ENCODE peak calls at places on chromosomes 4 and X, in four cellular contexts. One of them, this sample, is unnamed.

GRCh38 chr4:86043755-86044592 is 315.9 kb downstream of the MAPK10 start:
- DNase-seq in K562: peak
- DNase-seq in tibial nerve: peak
- DNase-seq in esophagus squamous epithelium: no peak
- DNase-seq in this sample: peak

GRCh38 chrX:101450052-101450451 is 35.2 kb upstream of the ARMCX4 start:
- DNase-seq in K562: no peak
- DNase-seq in tibial nerve: no peak
- DNase-seq in esophagus squamous epithelium: no peak
- DNase-seq in this sample: no peak

GRCh38 chr4:16122784-16123183 is 39.0 kb upstream of the PROM1 start:
- DNase-seq in K562: no peak
- DNase-seq in tibial nerve: no peak
- DNase-seq in esophagus squamous epithelium: no peak
- DNase-seq in this sample: no peak

GRCh38 chrX:51837926-51838325 is 55.5 kb upstream of the MAGED1 start:
- DNase-seq in K562: no peak
- DNase-seq in tibial nerve: peak
- DNase-seq in esophagus squamous epithelium: no peak
- DNase-seq in this sample: no peak

GRCh38 chr4:168449740-168450442 is 30.4 kb downstream of the DDX60L start:
- DNase-seq in K562: peak
- DNase-seq in tibial nerve: peak
- DNase-seq in esophagus squamous epithelium: peak
- DNase-seq in this sample: peak

GRCh38 chr4:26238426-26238781 is 82.4 kb upstream of the RBPJ start:
- DNase-seq in K562: no peak
- DNase-seq in tibial nerve: no peak
- DNase-seq in esophagus squamous epithelium: no peak
- DNase-seq in this sample: no peak

GRCh38 chr4:139666735-139667266 is 1.2 kb downstream of the MGST2 start:
- DNase-seq in K562: peak
- DNase-seq in tibial nerve: peak
- DNase-seq in esophagus squamous epithelium: no peak
- DNase-seq in this sample: peak

GRCh38 chrX:46710425-46710824 is 48.5 kb downstream of the SLC9A7 start:
- DNase-seq in K562: no peak
- DNase-seq in tibial nerve: no peak
- DNase-seq in esophagus squamous epithelium: no peak
- DNase-seq in this sample: no peak

GRCh38 chrX:53440631-53441517 is 6.7 kb upstream of the HSD17B10 start:
- DNase-seq in K562: no peak
- DNase-seq in tibial nerve: peak
- DNase-seq in esophagus squamous epithelium: peak
- DNase-seq in this sample: peak

GRCh38 chr4:3362431-3363287 is 69.8 kb downstream of the RGS12 start:
- DNase-seq in K562: no peak
- DNase-seq in tibial nerve: no peak
- DNase-seq in esophagus squamous epithelium: no peak
- DNase-seq in this sample: no peak

GRCh38 chr4:87659247-87659931 is 9.3 kb downstream of the DMP1 start:
- DNase-seq in K562: no peak
- DNase-seq in tibial nerve: no peak
- DNase-seq in esophagus squamous epithelium: no peak
- DNase-seq in this sample: no peak

DNA sequence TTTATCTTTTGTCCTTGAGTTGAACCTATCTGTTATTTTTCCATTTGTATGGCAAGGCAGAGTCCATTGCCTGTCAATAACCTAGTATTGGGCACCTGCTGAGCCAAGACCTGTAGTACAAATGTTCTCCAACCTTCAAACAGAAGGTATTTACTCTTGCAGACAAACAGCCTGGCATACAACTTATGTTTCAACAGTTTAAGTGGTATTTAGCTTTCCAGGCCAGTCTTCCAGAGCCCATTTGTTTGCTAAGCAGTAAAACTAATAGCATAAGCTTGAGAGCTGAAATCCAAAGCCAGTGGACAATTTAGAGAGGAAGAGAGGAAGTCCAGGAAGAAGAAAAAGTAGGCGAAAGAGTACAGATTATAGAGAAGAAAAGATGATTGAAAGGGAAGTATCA is 979.3 kb downstream of the GLUD2 start:
- DNase-seq in K562: no peak
- DNase-seq in tibial nerve: no peak
- DNase-seq in esophagus squamous epithelium: no peak
- DNase-seq in this sample: no peak
- TF ChIP-seq POLR2A in K562: no peak
- TF ChIP-seq POLR2A in tibial nerve: no peak
- TF ChIP-seq POLR2A in esophagus squamous epithelium: no peak
- TF ChIP-seq POLR2A in this sample: no peak

GRCh38 chr4:47485047-47485692 is at the start of gene ATP10D:
- DNase-seq in K562: peak
- DNase-seq in tibial nerve: peak
- DNase-seq in esophagus squamous epithelium: peak
- DNase-seq in this sample: peak
- TF ChIP-seq POLR2A in K562: no peak
- TF ChIP-seq POLR2A in tibial nerve: peak
- TF ChIP-seq POLR2A in esophagus squamous epithelium: no peak
- TF ChIP-seq POLR2A in this sample: peak

DNA sequence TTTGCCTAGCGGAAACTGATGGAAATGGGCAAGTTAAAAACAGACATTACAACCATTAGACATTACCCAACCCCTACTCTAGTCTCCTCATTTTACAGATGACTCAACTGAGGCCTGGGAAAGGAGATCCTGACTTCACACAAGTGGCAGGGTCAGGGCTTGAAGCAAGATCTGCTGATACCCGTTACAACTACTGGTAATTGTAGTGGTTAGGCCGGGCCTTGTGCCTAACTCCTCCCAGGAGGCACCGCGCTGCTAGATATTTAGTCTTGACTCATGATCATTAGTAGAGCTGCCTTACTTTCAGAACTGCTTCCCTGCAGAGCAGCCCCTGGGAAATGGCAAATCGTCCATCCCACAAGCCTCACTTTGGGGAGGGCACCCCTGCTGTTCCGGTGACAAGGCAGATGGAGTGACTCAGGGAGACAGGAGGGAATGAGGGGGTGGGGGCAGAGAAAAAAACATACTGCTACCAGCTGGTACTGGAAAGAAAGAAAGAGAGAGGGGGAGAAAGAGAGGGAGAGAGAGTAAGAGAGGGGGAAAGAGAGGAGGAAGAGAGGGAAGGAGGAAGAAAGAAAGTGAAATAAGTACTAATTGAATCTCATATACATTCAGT is 12.2 kb downstream of the ARHGEF6 start:
- DNase-seq in K562: peak
- DNase-seq in tibial nerve: peak
- DNase-seq in esophagus squamous epithelium: no peak
- DNase-seq in this sample: peak
- TF ChIP-seq POLR2A in K562: peak
- TF ChIP-seq POLR2A in tibial nerve: no peak
- TF ChIP-seq POLR2A in esophagus squamous epithelium: no peak
- TF ChIP-seq POLR2A in this sample: peak

DNA sequence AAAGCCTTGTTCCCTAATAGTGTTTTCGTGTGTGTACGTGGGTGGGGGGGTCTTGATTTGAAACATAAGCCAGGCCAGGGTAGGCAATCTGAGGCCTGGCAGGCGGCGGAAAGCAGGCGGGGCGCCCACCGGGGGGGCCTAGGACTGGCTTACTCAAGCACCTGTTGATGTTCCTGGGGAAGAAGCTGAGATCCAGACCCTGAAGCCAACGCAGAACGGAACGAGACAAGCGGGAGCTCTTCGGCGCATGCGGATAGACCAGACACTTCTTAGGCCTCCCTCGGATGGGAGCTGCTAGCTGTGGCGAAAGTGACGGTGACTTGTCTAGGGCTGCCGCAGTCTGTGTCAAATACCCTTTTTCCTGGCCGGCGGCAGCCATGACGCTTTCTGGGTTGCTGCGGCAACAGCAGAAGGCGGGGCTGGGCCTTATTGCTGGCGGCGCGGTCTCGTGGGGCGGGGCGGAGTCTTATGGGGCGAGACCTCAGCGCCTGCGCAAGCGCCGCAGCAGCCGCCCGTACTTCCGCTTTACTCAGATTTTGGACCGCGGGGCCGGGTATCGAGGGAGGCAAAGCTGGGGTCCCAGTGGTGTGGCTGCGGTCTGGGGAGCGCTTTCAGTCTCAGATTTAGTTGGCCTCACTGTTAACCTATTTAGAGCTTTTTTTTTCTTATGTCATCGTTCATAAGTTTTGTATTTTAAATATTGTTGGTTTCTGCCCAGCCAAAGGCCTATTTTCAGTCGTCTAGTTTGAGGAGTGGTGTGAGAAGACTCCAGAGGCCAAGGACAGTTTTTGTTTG is at the start of gene SPATA4:
- DNase-seq in K562: peak
- DNase-seq in tibial nerve: peak
- DNase-seq in esophagus squamous epithelium: peak
- DNase-seq in this sample: peak
- TF ChIP-seq POLR2A in K562: peak
- TF ChIP-seq POLR2A in tibial nerve: peak
- TF ChIP-seq POLR2A in esophagus squamous epithelium: no peak
- TF ChIP-seq POLR2A in this sample: peak